ENCODE peak calls at places on chromosomes 11 and 22, in seven cellular contexts. B is HEK293T; T is RKO; R is activated T-cell treated with anti-CD3 and anti-CD28 coated beads for 1 hour; A is hypothalamus; Q is naive thymus-derived CD8-positive, alpha-beta T cell; Y is activated CD8-positive, alpha-beta memory T cell treated with anti-CD3 and anti-CD28 coated beads for 4 hours. N is an unnamed sample.

GRCh38 chr11:111566324-111566723 is 25.8 kb downstream of the LAYN start:
- DNase-seq in T (no peak), B (no peak), Q (no peak), R (no peak), A (no peak), Y (no peak), N (no peak)

GRCh38 chr22:43239102-43239875 is 52.4 kb upstream of the TTLL12 start:
- DNase-seq in Q (no peak), Y (no peak), R (no peak), B (no peak), A (no peak), T (no peak), N (no peak)

GRCh38 chr11:117717485-117718314 is 79.3 kb downstream of the DSCAML1 start:
- DNase-seq in Q (no peak), B (no peak), R (no peak), T (no peak), A (peak; percentile 93), Y (no peak), N (no peak)

GRCh38 chr11:2860636-2861035 is 24.9 kb downstream of the CDKN1C start:
- DNase-seq in A (no peak), B (no peak), R (no peak), T (no peak), Y (no peak), Q (no peak), N (no peak)

GRCh38 chr11:13667245-13667644 is 1.2 kb upstream of the FAR1 start:
- DNase-seq in B (no peak), Q (no peak), Y (no peak), T (no peak), A (no peak), R (no peak), N (no peak)

GRCh38 chr11:355581-356458 is 13.5 kb upstream of the B4GALNT4 start:
- DNase-seq in R (peak; percentile 84), A (peak; percentile 84), B (peak; percentile 77), Y (peak; percentile 83), T (peak; percentile 83), Q (peak; percentile 91), N (peak; percentile 84)

GRCh38 chr11:118917488-118918127 is 8.1 kb downstream of the BCL9L start:
- DNase-seq in B (no peak), T (no peak), Q (peak; percentile 63), R (no peak), Y (no peak), A (peak; percentile 34), N (no peak)

GRCh38 chr11:46315783-46316563 is 31.3 kb upstream of the DGKZ start:
- DNase-seq in R (no peak), A (no peak), Y (no peak), B (no peak), Q (no peak), T (no peak), N (no peak)

GRCh38 chr11:134485316-134485715 is 73.3 kb upstream of the B3GAT1 start:
- DNase-seq in A (no peak), R (no peak), Q (no peak), T (no peak), B (no peak), Y (no peak), N (no peak)

GRCh38 chr22:40040927-40041326 is 46.2 kb downstream of the FAM83F start:
- DNase-seq in Y (no peak), Q (no peak), T (no peak), R (no peak), B (no peak), A (peak; percentile 6), N (no peak)

GRCh38 chr22:32324505-32325415 is 32.9 kb upstream of the RFPL3 start:
- DNase-seq in R (no peak), B (no peak), Q (no peak), A (no peak), T (no peak), Y (no peak), N (no peak)

GRCh38 chr11:104275992-104276391 is 112.0 kb upstream of the PDGFD start:
- DNase-seq in Y (no peak), Q (no peak), A (no peak), R (no peak), B (no peak), T (no peak), N (no peak)

GRCh38 chr11:15006139-15006759 is 34.1 kb upstream of the CALCA start:
- DNase-seq in R (no peak), Y (no peak), T (peak; percentile 76), A (no peak), B (peak; percentile 39), Q (peak; percentile 38), N (peak; percentile 13)

GRCh38 chr11:95897731-95898130 is 26.2 kb downstream of the MTMR2 start:
- DNase-seq in T (no peak), Q (no peak), Y (no peak), B (no peak), A (no peak), R (no peak), N (no peak)

GRCh38 chr11:34809191-34810106 is 106.7 kb downstream of the APIP start:
- DNase-seq in Y (no peak), R (no peak), Q (no peak), T (no peak), A (no peak), B (no peak), N (no peak)

GRCh38 chr22:19067696-19068348 is 54.4 kb downstream of the DGCR2 start:
- DNase-seq in T (no peak), B (no peak), R (no peak), Q (no peak), Y (no peak), A (no peak), N (no peak)

GRCh38 chr11:102836290-102836875 is 7.0 kb downstream of the MMP3 start:
- DNase-seq in Q (no peak), B (no peak), R (no peak), T (no peak), A (no peak), Y (no peak), N (no peak)

GRCh38 chr11:12573707-12574106 is 100.5 kb upstream of the TEAD1 start:
- DNase-seq in A (no peak), R (no peak), B (no peak), Y (no peak), T (no peak), Q (no peak), N (no peak)

GRCh38 chr11:27209562-27210005 is 153.4 kb downstream of the CCDC34 start:
- DNase-seq in A (no peak), R (no peak), T (peak; percentile 26), B (peak; percentile 39), Q (no peak), Y (no peak), N (no peak)

GRCh38 chr11:117819096-117820040 is 5.2 kb downstream of the FXYD2 start:
- DNase-seq in R (no peak), Q (no peak), A (peak; percentile 43), B (peak; percentile 77), T (no peak), Y (no peak), N (peak; percentile 84)

GRCh38 chr22:44024288-44024908 is at the start of gene PARVB:
- DNase-seq in B (peak; percentile 44), Q (no peak), T (peak; percentile 43), Y (no peak), A (peak; percentile 15), R (no peak), N (no peak)

GRCh38 chr11:113994077-113994954 is 19.4 kb downstream of the HTR3A start:
- DNase-seq in Y (peak; percentile 4), Q (peak; percentile 41), R (peak; percentile 14), T (no peak), B (peak; percentile 67), A (peak; percentile 9), N (no peak)

GRCh38 chr11:35887737-35888136 is 56.1 kb upstream of the LDLRAD3 start:
- DNase-seq in Y (no peak), T (no peak), R (no peak), Q (no peak), B (no peak), A (no peak), N (no peak)

GRCh38 chr11:134340354-134340964 is 8.7 kb downstream of the GLB1L2 start:
- DNase-seq in T (no peak), R (no peak), Q (no peak), A (no peak), B (no peak), Y (no peak), N (no peak)

GRCh38 chr11:72826191-72826941 is 12.2 kb downstream of the ATG16L2 start:
- DNase-seq in A (no peak), Q (no peak), Y (no peak), T (no peak), R (no peak), B (no peak), N (no peak)

GRCh38 chr22:40491990-40492631 is 121.7 kb downstream of the SGSM3 start:
- DNase-seq in Q (peak; percentile 27), B (no peak), R (no peak), A (no peak), T (no peak), Y (no peak), N (no peak)

GRCh38 chr11:94519478-94520084 is 7.3 kb downstream of the C11orf97 start:
- DNase-seq in Y (no peak), T (peak; percentile 39), B (no peak), Q (peak; percentile 36), R (no peak), A (no peak), N (no peak)

GRCh38 chr11:134373591-134374052 is 38.4 kb downstream of the B3GAT1 start:
- DNase-seq in Y (no peak), Q (no peak), T (no peak), R (no peak), A (no peak), B (no peak), N (no peak)

GRCh38 chr22:24128631-24129601 is 52.4 kb upstream of the SUSD2 start:
- DNase-seq in B (no peak), R (no peak), Y (no peak), A (no peak), Q (no peak), T (no peak), N (no peak)

GRCh38 chr11:113828186-113828585 is 47.2 kb downstream of the USP28 start:
- DNase-seq in R (no peak), T (no peak), Q (no peak), A (no peak), Y (no peak), B (no peak), N (no peak)

GRCh38 chr22:44347098-44347497 is 34.3 kb upstream of the SHISAL1 start:
- DNase-seq in B (no peak), Q (no peak), A (no peak), Y (no peak), R (no peak), T (no peak), N (no peak)

GRCh38 chr22:43512279-43512678 is 100.5 kb downstream of the MPPED1 start:
- DNase-seq in Q (no peak), R (no peak), Y (no peak), B (no peak), A (no peak), T (no peak), N (no peak)

GRCh38 chr11:69674267-69674885 is 777 bp downstream of the LTO1 start:
- DNase-seq in T (peak; percentile 89), B (no peak), R (no peak), A (no peak), Y (no peak), Q (no peak), N (no peak)

GRCh38 chr11:2791521-2792375 is 92.0 kb upstream of the KCNQ1OT1 start:
- DNase-seq in R (peak; percentile 8), Y (no peak), Q (peak; percentile 29), T (no peak), A (no peak), B (no peak), N (no peak)

GRCh38 chr11:109247071-109247470 is 174.9 kb upstream of the C11orf87 start:
- DNase-seq in Y (no peak), T (peak; percentile 60), A (no peak), R (no peak), B (no peak), Q (no peak), N (no peak)

GRCh38 chr22:49021926-49022815 is 805.5 kb downstream of the BRD1 start:
- DNase-seq in B (no peak), Q (no peak), R (no peak), T (no peak), Y (no peak), A (no peak), N (no peak)

GRCh38 chr11:134763030-134763388 is 351.0 kb upstream of the B3GAT1 start:
- DNase-seq in Y (no peak), A (no peak), T (no peak), R (no peak), Q (no peak), B (no peak), N (no peak)

GRCh38 chr22:37330200-37331033 is 48.1 kb downstream of the CYTH4 start:
- DNase-seq in T (peak; percentile 77), A (peak; percentile 60), Q (no peak), R (no peak), Y (no peak), B (peak; percentile 86), N (peak; percentile 89)